ENCODE peak calls at places on chromosomes 5 and 9, in eight cellular contexts. J is stomach, K is SK-N-SH, M is breast epithelium, F is suprapubic skin, B is prostate gland, A is HCT116, W is GM12878. V is an unnamed sample.

GRCh38 chr5:161924270-161924669 is 76.3 kb downstream of the GABRA1 start:
- DNase-seq in J (no peak), M (no peak), A (no peak), W (no peak), B (no peak), K (no peak), F (no peak), V (no peak)

GRCh38 chr9:4137234-4137633 is 162.6 kb downstream of the GLIS3 start:
- DNase-seq in J (no peak), M (no peak), F (no peak), W (no peak), A (peak; percentile 85), K (no peak), B (no peak), V (no peak)

GRCh38 chr5:172044631-172045314 is 38.3 kb upstream of the FBXW11 start:
- DNase-seq in B (no peak), F (no peak), A (no peak), M (no peak), J (no peak), K (no peak), W (no peak), V (no peak)

GRCh38 chr9:105313238-105313637 is 68.8 kb downstream of the SLC44A1 start:
- DNase-seq in A (no peak), B (no peak), J (no peak), W (no peak), K (no peak), M (no peak), F (no peak), V (no peak)

GRCh38 chr9:3954950-3955670 is 344.8 kb downstream of the GLIS3 start:
- DNase-seq in A (no peak), J (no peak), W (no peak), M (no peak), B (no peak), F (no peak), K (no peak), V (no peak)

GRCh38 chr9:136821333-136822031 is 13.7 kb downstream of the RABL6 start:
- DNase-seq in A (no peak), B (no peak), F (no peak), J (no peak), W (no peak), M (no peak), K (no peak), V (no peak)

GRCh38 chr5:140108093-140109049 is 5.5 kb upstream of the PURA start:
- DNase-seq in K (peak; percentile 58), B (no peak), F (peak; percentile 71), M (no peak), J (peak; percentile 41), A (no peak), W (no peak), V (no peak)

GRCh38 chr5:179526978-179527377 is 23.4 kb upstream of the RUFY1 start:
- DNase-seq in B (no peak), F (no peak), K (no peak), A (no peak), J (no peak), M (no peak), W (no peak), V (no peak)

GRCh38 chr9:136978073-136978864 is 965 bp downstream of the PTGDS start:
- DNase-seq in K (peak; percentile 99), W (no peak), B (peak; percentile 45), F (peak; percentile 85), J (peak; percentile 69), A (no peak), M (peak; percentile 63), V (no peak)

GRCh38 chr9:125889122-125889523 is 141.9 kb downstream of the PBX3 start:
- DNase-seq in B (no peak), W (no peak), J (no peak), M (no peak), F (peak; percentile 60), K (peak; percentile 50), A (no peak), V (no peak)

DNA sequence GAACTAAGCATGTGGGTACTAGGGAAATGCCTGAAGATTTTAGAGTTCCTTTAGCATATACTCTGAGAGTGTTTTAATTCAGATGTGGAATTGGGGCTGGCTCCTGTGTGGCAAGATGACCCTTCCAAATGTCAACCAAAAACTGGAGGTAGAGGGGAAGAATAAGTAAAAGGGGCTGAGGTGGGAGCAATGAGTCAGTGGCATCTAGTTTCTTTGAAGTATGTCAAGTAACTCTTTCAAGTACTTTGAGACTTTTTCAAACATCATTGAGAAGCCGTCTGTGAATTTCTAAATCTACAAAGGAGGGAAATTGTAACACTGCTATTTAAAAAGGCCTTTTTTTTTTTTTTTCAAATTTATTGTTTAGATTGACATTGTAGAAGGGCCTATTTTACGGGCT is 184.4 kb downstream of the MAN2A1 start:
- DNase-seq in M (no peak), W (no peak), J (no peak), B (no peak), A (no peak), K (no peak), F (no peak), V (no peak)
- TF ChIP-seq POLR2AphosphoS5 in M (no peak), W (no peak), J (no peak), B (no peak), A (no peak), K (no peak), F (no peak), V (no peak)

GRCh38 chr5:61306531-61307195 is 25.4 kb upstream of the ZSWIM6 start:
- DNase-seq in A (no peak), W (no peak), F (no peak), J (no peak), K (no peak), B (no peak), M (no peak), V (peak; percentile 69)

GRCh38 chr5:61307611-61308010 is 24.4 kb upstream of the ZSWIM6 start:
- DNase-seq in J (no peak), A (no peak), K (no peak), W (no peak), B (no peak), F (no peak), M (no peak), V (no peak)

GRCh38 chr5:61309115-61309514 is 22.9 kb upstream of the ZSWIM6 start:
- DNase-seq in K (no peak), W (no peak), F (no peak), A (no peak), B (no peak), M (no peak), J (no peak), V (no peak)

GRCh38 chr5:61308699-61309098 is 23.4 kb upstream of the ZSWIM6 start:
- DNase-seq in M (no peak), J (no peak), B (no peak), F (no peak), W (no peak), K (no peak), A (no peak), V (no peak)

GRCh38 chr5:61307196-61307590 is 24.9 kb upstream of the ZSWIM6 start:
- DNase-seq in K (no peak), J (no peak), W (no peak), F (no peak), M (no peak), B (no peak), A (no peak), V (no peak)
- H3K4me1 ChIP-seq in K (peaks cover 7% of the 10 kb centered on the region), J (peaks cover 13% of the 10 kb centered on the region), W (peaks cover 15% of the 10 kb centered on the region), F (peaks cover under 1% of the 10 kb centered on the region), M (no peaks in the 10 kb centered on the region), B (no peaks in the 10 kb centered on the region), A (peaks cover 33% of the 10 kb centered on the region), V (peaks cover 18% of the 10 kb centered on the region)

DNA sequence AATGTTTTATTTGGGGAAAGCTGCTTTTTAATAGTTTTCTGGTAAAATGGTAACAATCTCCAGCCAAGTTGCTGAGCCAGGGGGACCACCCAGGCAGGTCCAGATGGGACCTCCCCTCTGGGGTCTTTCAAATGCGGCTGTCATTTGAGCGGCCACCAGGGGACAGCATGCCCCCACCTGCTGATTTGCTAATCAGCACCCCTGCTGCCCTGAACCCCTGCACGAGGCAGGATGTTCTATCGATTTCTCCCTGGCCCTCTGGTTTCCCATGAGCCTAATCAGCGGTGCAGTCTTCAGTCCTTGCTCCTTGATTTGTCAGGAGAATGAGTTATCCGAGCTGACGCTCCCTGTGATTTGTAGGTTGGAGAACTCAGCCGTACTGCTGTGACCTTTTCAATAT is 247.0 kb downstream of the FSTL4 start:
- DNase-seq in W (no peak), M (no peak), F (no peak), K (peak; percentile 65), B (no peak), A (no peak), J (no peak), V (peak; percentile 69)
- TF ChIP-seq CTCF in W (peak; percentile 46), M (no peak), F (no peak), K (peak; percentile 30), B (peak; percentile 27), A (peak; percentile 69), J (no peak), V (no peak)

GRCh38 chr9:95089257-95089873 is 228.1 kb downstream of the FANCC start:
- DNase-seq in J (no peak), A (no peak), W (no peak), F (peak; percentile 64), B (no peak), M (peak; percentile 39), K (no peak), V (no peak)

GRCh38 chr9:95087659-95088242 is 229.8 kb downstream of the FANCC start:
- DNase-seq in M (peak; percentile 42), A (no peak), B (no peak), F (peak; percentile 61), K (no peak), W (no peak), J (peak; percentile 67), V (no peak)

GRCh38 chr9:95086564-95086955 is 230.9 kb downstream of the FANCC start:
- DNase-seq in J (no peak), A (no peak), W (no peak), K (no peak), M (no peak), B (no peak), F (peak; percentile 39), V (no peak)

GRCh38 chr9:95089916-95090791 is 227.4 kb downstream of the FANCC start:
- DNase-seq in B (no peak), K (peak; percentile 82), W (no peak), A (no peak), F (peak; percentile 63), J (peak; percentile 64), M (peak; percentile 52), V (no peak)

DNA sequence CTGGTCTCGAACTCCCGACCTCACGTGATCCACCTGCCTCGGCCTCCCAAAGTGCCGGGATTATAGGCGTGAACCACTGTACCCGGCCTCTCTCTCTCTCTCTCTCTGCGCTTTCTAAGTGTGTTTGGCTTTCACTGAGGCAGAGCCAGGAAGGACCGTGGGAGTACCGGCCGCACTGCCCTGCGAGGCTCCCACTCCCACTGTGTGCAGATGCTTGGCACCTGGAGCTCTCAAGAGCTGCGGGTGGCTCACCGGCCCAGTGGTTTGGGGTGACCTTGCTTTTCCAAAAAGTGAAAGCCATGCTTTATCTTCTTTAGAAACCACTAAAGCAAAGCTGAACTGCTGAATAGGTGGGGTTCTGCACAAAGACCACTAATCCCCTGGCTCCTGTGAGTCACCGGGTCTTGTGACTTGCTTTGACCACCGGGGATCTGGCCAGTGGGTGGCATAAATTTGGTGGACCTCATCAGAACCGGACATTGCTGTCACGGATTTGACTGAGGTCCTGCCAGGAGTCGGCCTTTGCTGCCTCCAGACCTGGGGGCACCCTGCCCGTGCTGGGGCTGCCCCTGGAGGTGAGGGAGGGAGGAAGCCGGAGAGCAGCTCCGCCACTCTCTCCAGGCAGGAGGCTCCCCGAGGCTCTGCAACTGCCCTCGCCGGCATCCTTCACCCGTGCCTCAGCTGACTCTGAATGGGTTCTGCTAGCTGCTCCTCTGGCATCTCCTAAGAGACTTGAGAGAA is 228.9 kb downstream of the FANCC start:
- DNase-seq in K (no peak), J (no peak), B (no peak), M (peak; percentile 40), A (no peak), F (peak; percentile 56), W (no peak), V (no peak)
- TF ChIP-seq POLR2AphosphoS5 in K (no peak), J (no peak), B (no peak), M (no peak), A (no peak), F (no peak), W (no peak), V (no peak)

V was measured in vagina.